ENCODE peak calls at places on chromosomes 1 and 21, in four cellular contexts. Y is heart left ventricle, C is IMR-90, U is esophagus muscularis mucosa. R is an unnamed sample.
A peak's percentile ranks its signal among the peaks of the same experiment; 100 is the strongest.

GRCh38 chr1:207088731-207089626 is at the start of gene C4BPB:
- DNase-seq in Y (no peak), C (no peak), U (no peak), R (no peak)

GRCh38 chr1:222784916-222785315 is 29.9 kb upstream of the DISP1 start:
- DNase-seq in Y (no peak), C (no peak), U (no peak), R (no peak)

GRCh38 chr1:51768971-51769601 is 109.4 kb downstream of the NRDC start:
- DNase-seq in Y (no peak), C (peak; percentile 80), U (no peak), R (no peak)

GRCh38 chr1:190259424-190259823 is 218.2 kb downstream of the BRINP3 start:
- DNase-seq in Y (no peak), C (no peak), U (no peak), R (no peak)

GRCh38 chr1:24349891-24350290 is 30.7 kb downstream of the GRHL3 start:
- DNase-seq in Y (no peak), C (peak; percentile 51), U (no peak), R (no peak)

GRCh38 chr1:12167493-12168429 is 970 bp downstream of the TNFRSF1B start:
- DNase-seq in Y (no peak), C (no peak), U (no peak), R (no peak)

GRCh38 chr1:42420911-42421585 is 34.8 kb downstream of the ZMYND12 start:
- DNase-seq in Y (peak; percentile 59), C (peak; percentile 79), U (no peak), R (peak; percentile 19)

GRCh38 chr1:155794605-155795265 is 62.3 kb downstream of the GON4L start:
- DNase-seq in Y (no peak), C (peak; percentile 76), U (no peak), R (no peak)

GRCh38 chr1:108503062-108503740 is 53.1 kb downstream of the NBPF6 start:
- DNase-seq in Y (no peak), C (peak; percentile 58), U (no peak), R (no peak)

GRCh38 chr1:113714606-113715269 is 44.5 kb downstream of the PHTF1 start:
- DNase-seq in Y (no peak), C (no peak), U (no peak), R (no peak)

GRCh38 chr1:93178418-93178817 is 1.8 kb downstream of the TMED5 start:
- DNase-seq in Y (no peak), C (peak; percentile 17), U (no peak), R (no peak)

GRCh38 chr1:36768486-36769178 is 265.7 kb downstream of the GRIK3 start:
- DNase-seq in Y (no peak), C (no peak), U (no peak), R (no peak)

GRCh38 chr21:45403825-45404725 is 890 bp upstream of the COL18A1 start:
- DNase-seq in Y (peak; percentile 68), C (peak; percentile 31), U (peak; percentile 94), R (peak; percentile 73)

GRCh38 chr21:32412998-32413504 is 545 bp downstream of the EVA1C start:
- DNase-seq in Y (peak; percentile 45), C (no peak), U (no peak), R (peak; percentile 68)

GRCh38 chr21:36698160-36699025 is 522 bp upstream of the SIM2 start:
- DNase-seq in Y (no peak), C (peak; percentile 15), U (no peak), R (peak; percentile 59)

GRCh38 chr1:240663160-240663879 is 51.4 kb upstream of the GREM2 start:
- DNase-seq in Y (no peak), C (peak; percentile 89), U (no peak), R (no peak)

GRCh38 chr1:70509996-70510876 is 99.2 kb downstream of the CTH start:
- DNase-seq in Y (no peak), C (peak; percentile 95), U (no peak), R (no peak)

GRCh38 chr1:211648336-211648735 is 27.1 kb downstream of the NEK2 start:
- DNase-seq in Y (no peak), C (peak; percentile 53), U (no peak), R (no peak)

GRCh38 chr21:38796426-38796825 is 9.3 kb upstream of the ETS2 start:
- DNase-seq in Y (no peak), C (peak; percentile 56), U (no peak), R (no peak)

GRCh38 chr1:180854001-180854400 is 58.7 kb upstream of the KIAA1614 start:
- DNase-seq in Y (no peak), C (no peak), U (no peak), R (no peak)

GRCh38 chr1:159922499-159923202 is 2.7 kb downstream of the TAGLN2 start:
- DNase-seq in Y (peak; percentile 78), C (peak; percentile 41), U (no peak), R (peak; percentile 56)

GRCh38 chr1:231279081-231279480 is 38.1 kb downstream of the GNPAT start:
- DNase-seq in Y (no peak), C (peak; percentile 28), U (no peak), R (no peak)

GRCh38 chr1:245791410-245792312 is 636.9 kb downstream of the KIF26B start:
- DNase-seq in Y (no peak), C (no peak), U (no peak), R (no peak)

GRCh38 chr1:228305721-228306152 is 97.9 kb downstream of the OBSCN start:
- DNase-seq in Y (peak; percentile 3), C (no peak), U (no peak), R (no peak)

GRCh38 chr1:156154317-156154749 is 948 bp downstream of the SEMA4A start:
- DNase-seq in Y (no peak), C (no peak), U (no peak), R (peak; percentile 66)

GRCh38 chr1:80218112-80218511 is 1211.6 kb upstream of the ADGRL4 start:
- DNase-seq in Y (no peak), C (peak; percentile 59), U (no peak), R (no peak)

GRCh38 chr1:7225711-7226505 is 440.7 kb downstream of the CAMTA1 start:
- DNase-seq in Y (no peak), C (no peak), U (peak; percentile 86), R (no peak)

GRCh38 chr1:7224081-7224534 is 438.9 kb downstream of the CAMTA1 start:
- DNase-seq in Y (no peak), C (no peak), U (no peak), R (no peak)

GRCh38 chr1:7223334-7224080 is 438.3 kb downstream of the CAMTA1 start:
- DNase-seq in Y (no peak), C (peak; percentile 97), U (peak; percentile 89), R (no peak)

GRCh38 chr1:7222616-7223015 is 437.4 kb downstream of the CAMTA1 start:
- DNase-seq in Y (no peak), C (no peak), U (peak; percentile 70), R (no peak)

GRCh38 chr1:7224644-7225043 is 439.4 kb downstream of the CAMTA1 start:
- DNase-seq in Y (no peak), C (no peak), U (peak; percentile 78), R (no peak)
- H3K4me1 ChIP-seq in Y (no peaks in the 10 kb centered on the region), C (peaks cover 9% of the 10 kb centered on the region), U (no peaks in the 10 kb centered on the region), R (no peaks in the 10 kb centered on the region)

GRCh38 chr1:8699679-8700078 is 117.8 kb downstream of the RERE start:
- DNase-seq in Y (no peak), C (no peak), U (no peak), R (no peak)

GRCh38 chr1:8702121-8702520 is 115.3 kb downstream of the RERE start:
- DNase-seq in Y (no peak), C (no peak), U (no peak), R (no peak)

GRCh38 chr1:8705104-8705503 is 112.3 kb downstream of the RERE start:
- DNase-seq in Y (no peak), C (no peak), U (no peak), R (no peak)

GRCh38 chr1:8706291-8706690 is 111.1 kb downstream of the RERE start:
- DNase-seq in Y (no peak), C (no peak), U (no peak), R (no peak)

DNA sequence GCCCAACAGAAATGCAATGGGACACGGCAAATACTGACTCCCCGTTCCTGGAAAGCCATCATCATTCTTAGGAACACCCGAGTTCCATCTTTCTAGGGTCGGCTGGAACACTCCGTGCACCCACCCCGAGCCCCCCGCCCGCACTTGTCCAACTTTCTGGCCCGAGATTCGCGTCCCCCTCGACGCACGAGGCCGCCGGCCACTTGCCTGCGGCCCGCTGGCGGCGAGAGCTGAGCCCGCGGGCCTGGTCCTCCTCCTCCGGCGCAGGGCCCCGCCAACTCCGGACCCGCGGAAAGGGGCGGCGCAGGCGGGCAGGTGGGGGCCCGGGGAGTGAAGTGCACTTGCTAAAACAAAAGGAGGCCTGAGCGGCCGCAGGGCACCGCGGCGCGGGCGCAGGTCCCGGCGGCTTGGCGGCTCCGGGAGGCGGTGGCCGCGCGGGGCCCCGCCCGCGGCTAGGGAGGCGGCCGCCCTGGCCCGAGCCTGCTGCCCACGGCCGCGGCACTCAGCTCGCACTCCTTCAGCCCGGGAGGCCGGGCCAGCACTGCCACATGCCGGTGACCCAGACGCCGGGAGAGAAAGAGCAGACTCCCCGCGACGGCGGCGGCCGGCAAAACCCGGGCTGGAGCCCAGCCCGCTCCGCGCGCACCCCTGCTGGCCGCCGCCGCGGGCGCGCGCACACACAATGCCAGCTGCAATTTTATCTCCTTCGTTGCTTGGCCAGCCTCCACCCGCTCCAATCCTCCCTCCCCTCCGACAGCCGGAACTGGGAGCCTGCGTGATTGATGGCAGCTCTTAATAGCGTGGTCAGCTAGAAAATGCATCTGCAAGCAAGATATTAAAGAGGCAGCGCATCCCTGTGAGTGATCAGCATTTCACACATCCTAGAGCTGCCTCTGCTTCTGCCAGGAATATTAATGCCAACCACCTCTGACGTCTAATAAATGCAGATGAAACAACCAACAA is 114.3 kb downstream of the RERE start:
- DNase-seq in Y (peak; percentile 90), C (peak; percentile 89), U (peak; percentile 95), R (peak; percentile 97)
- TF ChIP-seq CTCF in Y (peak; percentile 18), C (peak; percentile 35), U (no peak), R (peak; percentile 2)

GRCh38 chr1:158249646-158250045 is 4.6 kb upstream of the CD1A start:
- DNase-seq in Y (no peak), C (no peak), U (no peak), R (no peak)
- H3K4me1 ChIP-seq in Y (no peaks in the 10 kb centered on the region), C (no peaks in the 10 kb centered on the region), U (no peaks in the 10 kb centered on the region), R (no peaks in the 10 kb centered on the region)

GRCh38 chr21:41075668-41076463 is 92.1 kb upstream of the BACE2 start:
- DNase-seq in Y (no peak), C (no peak), U (no peak), R (no peak)

GRCh38 chr21:41069305-41069642 is 98.7 kb upstream of the BACE2 start:
- DNase-seq in Y (no peak), C (no peak), U (no peak), R (no peak)

GRCh38 chr21:41074607-41075184 is 93.3 kb upstream of the BACE2 start:
- DNase-seq in Y (no peak), C (no peak), U (peak; percentile 62), R (no peak)

GRCh38 chr21:41068411-41069304 is 99.3 kb upstream of the BACE2 start:
- DNase-seq in Y (peak; percentile 81), C (peak; percentile 23), U (peak; percentile 77), R (peak; percentile 83)

GRCh38 chr21:41071410-41071809 is 96.5 kb upstream of the BACE2 start:
- DNase-seq in Y (no peak), C (no peak), U (no peak), R (no peak)
- TF ChIP-seq CTCF in Y (no peak), C (no peak), U (no peak), R (no peak)

GRCh38 chr1:18093646-18094045 is 14.0 kb upstream of the IGSF21 start:
- DNase-seq in Y (no peak), C (no peak), U (no peak), R (no peak)
- H3K4me1 ChIP-seq in Y (no peaks in the 10 kb centered on the region), C (no peaks in the 10 kb centered on the region), U (no peaks in the 10 kb centered on the region), R (no peaks in the 10 kb centered on the region)

GRCh38 chr1:174217787-174218574 is 58.7 kb downstream of the RABGAP1L start:
- DNase-seq in Y (no peak), C (peak; percentile 54), U (no peak), R (no peak)
- TF ChIP-seq CTCF in Y (peak; percentile 82), C (peak; percentile 77), U (peak; percentile 71), R (peak; percentile 80)